ENCODE peak calls at places on chromosomes 1 and 21, in seven cellular contexts. C is activated CD4-positive, alpha-beta T cell treated with anti-CD3 and anti-CD28 coated beads, Interleukin-2, amount 50 U/mL, for 4 hours; I is effector memory CD4-positive, alpha-beta T cell; E is RWPE1; U is LNCaP clone FGC; L is stimulated activated CD4-positive, alpha-beta T cell treated with anti-CD3 and anti-CD28 coated beads, TNF-alpha, amount 100 ng/mL, for 48 hours; Y is NAMALWA. Z is an unnamed sample.

GRCh38 chr1:178649582-178650350 is 75.3 kb upstream of the RALGPS2 start:
- DNase-seq in C (no peak), I (no peak), E (no peak), U (no peak), L (no peak), Y (no peak), Z (no peak)

GRCh38 chr21:45279446-45280177 is 8.1 kb downstream of the POFUT2 start:
- DNase-seq in C (no peak), I (no peak), E (no peak), U (no peak), L (no peak), Y (no peak), Z (peak)

GRCh38 chr1:7287013-7287412 is 484.1 kb upstream of the VAMP3 start:
- DNase-seq in C (no peak), I (no peak), E (no peak), U (no peak), L (no peak), Y (peak), Z (no peak)

GRCh38 chr1:46220808-46221207 is 17.7 kb downstream of the LURAP1 start:
- DNase-seq in C (no peak), I (no peak), E (no peak), U (no peak), L (no peak), Y (no peak), Z (no peak)

GRCh38 chr1:183877321-183877720 is 72.4 kb downstream of the RGL1 start:
- DNase-seq in C (no peak), I (no peak), E (no peak), U (no peak), L (no peak), Y (no peak), Z (peak)

GRCh38 chr1:85799734-85800133 is 91.5 kb upstream of the ZNHIT6 start:
- DNase-seq in C (no peak), I (no peak), E (no peak), U (no peak), L (no peak), Y (no peak), Z (no peak)

GRCh38 chr1:156652131-156652991 is 10.4 kb downstream of the BCAN start:
- DNase-seq in C (no peak), I (no peak), E (no peak), U (no peak), L (no peak), Y (no peak), Z (no peak)

GRCh38 chr1:14578156-14578555 is 20.3 kb upstream of the KAZN start:
- DNase-seq in C (no peak), I (no peak), E (no peak), U (no peak), L (no peak), Y (no peak), Z (peak)

GRCh38 chr1:113931456-113931855 is 2.3 kb downstream of the HIPK1 start:
- DNase-seq in C (no peak), I (no peak), E (peak), U (peak), L (no peak), Y (peak), Z (peak)

GRCh38 chr1:115908565-115909334 is 67.6 kb upstream of the SLC22A15 start:
- DNase-seq in C (no peak), I (no peak), E (no peak), U (no peak), L (no peak), Y (no peak), Z (no peak)

GRCh38 chr1:196372896-196373536 is 235.2 kb downstream of the KCNT2 start:
- DNase-seq in C (no peak), I (no peak), E (peak), U (peak), L (no peak), Y (peak), Z (no peak)

GRCh38 chr1:15430787-15431570 is 7.3 kb upstream of the CTRC start:
- DNase-seq in C (peak), I (peak), E (no peak), U (no peak), L (peak), Y (peak), Z (peak)

GRCh38 chr1:160520582-160520981 is 2.5 kb downstream of the SLAMF6 start:
- DNase-seq in C (no peak), I (no peak), E (peak), U (no peak), L (no peak), Y (no peak), Z (peak)